ENCODE peak calls at places on chromosomes 11 and 22, in ten cellular contexts. W, J, Y, L, D, S, Q, C, G and U are unnamed samples.

GRCh38 chr11:61611309-61611708 is 30.4 kb upstream of the SYT7 start:
- DNase-seq in G (no peak), Y (no peak), J (no peak), C (no peak), Q (no peak), D (no peak), S (no peak), L (no peak), W (no peak), U (no peak)

GRCh38 chr11:57552479-57552878 is 15.0 kb downstream of the UBE2L6 start:
- DNase-seq in J (no peak), L (no peak), Q (no peak), D (no peak), C (no peak), S (no peak), G (no peak), W (no peak), Y (no peak), U (no peak)

GRCh38 chr22:49909476-49910205 is 8.6 kb downstream of the ALG12 start:
- DNase-seq in J (no peak), L (no peak), G (no peak), D (no peak), W (no peak), C (no peak), Q (no peak), Y (no peak), S (no peak), U (no peak)

GRCh38 chr22:20624161-20624616 is 116.8 kb downstream of the MED15 start:
- DNase-seq in L (no peak), D (peak; percentile 41), S (no peak), Y (no peak), W (no peak), Q (no peak), G (peak; percentile 14), C (peak; percentile 6), J (no peak), U (no peak)

GRCh38 chr11:57417056-57417455 is 9.9 kb downstream of the SLC43A3 start:
- DNase-seq in C (peak; percentile 89), L (no peak), S (no peak), G (no peak), W (peak; percentile 92), Y (peak; percentile 30), Q (no peak), J (no peak), D (no peak), U (no peak)

GRCh38 chr11:67572747-67573419 is 10.7 kb upstream of the GSTP1 start:
- DNase-seq in C (peak; percentile 63), L (peak; percentile 71), S (peak; percentile 77), D (peak; percentile 50), Y (peak; percentile 86), J (no peak), W (peak; percentile 48), G (peak; percentile 45), Q (no peak), U (peak; percentile 54)

GRCh38 chr22:49094151-49094550 is 733.5 kb downstream of the BRD1 start:
- DNase-seq in D (no peak), Y (no peak), J (no peak), G (no peak), W (no peak), S (no peak), L (no peak), C (no peak), Q (no peak), U (no peak)

GRCh38 chr11:126518130-126518995 is 162.9 kb downstream of the ST3GAL4 start:
- DNase-seq in Q (no peak), G (no peak), D (no peak), Y (no peak), J (no peak), S (peak; percentile 46), C (no peak), L (no peak), W (no peak), U (no peak)

GRCh38 chr11:45834298-45834756 is 12.9 kb upstream of the CRY2 start:
- DNase-seq in Y (no peak), L (no peak), W (no peak), J (no peak), G (no peak), S (no peak), C (no peak), D (no peak), Q (no peak), U (no peak)

GRCh38 chr11:113540416-113541330 is 65.5 kb upstream of the DRD2 start:
- DNase-seq in C (no peak), Q (no peak), Y (no peak), W (no peak), L (peak; percentile 57), G (no peak), S (no peak), J (no peak), D (no peak), U (no peak)

GRCh38 chr11:85965202-85965601 is 103.7 kb downstream of the PICALM start:
- DNase-seq in G (no peak), S (no peak), Y (no peak), J (no peak), C (no peak), L (no peak), D (no peak), W (peak; percentile 48), Q (no peak), U (no peak)

GRCh38 chr11:113593698-113594308 is 112.3 kb downstream of the TMPRSS5 start:
- DNase-seq in Y (no peak), S (no peak), L (no peak), C (peak; percentile 41), G (no peak), Q (no peak), J (no peak), D (no peak), W (peak; percentile 41), U (no peak)

GRCh38 chr11:23280088-23280487 is 419.8 kb upstream of the CCDC179 start:
- DNase-seq in L (no peak), S (no peak), G (peak; percentile 72), C (peak; percentile 50), Q (no peak), W (peak; percentile 50), Y (no peak), D (no peak), J (no peak), U (no peak)

GRCh38 chr11:68269414-68270081 is 2.2 kb downstream of the C11orf24 start:
- DNase-seq in D (peak; percentile 72), G (peak; percentile 87), Y (no peak), Q (no peak), S (no peak), W (peak; percentile 74), C (peak; percentile 79), L (no peak), J (no peak), U (no peak)

GRCh38 chr11:16169541-16169940 is 186.8 kb downstream of the SOX6 start:
- DNase-seq in L (no peak), D (no peak), C (peak; percentile 24), W (peak; percentile 73), G (no peak), Y (no peak), J (peak; percentile 37), Q (no peak), S (no peak), U (no peak)
- TF ChIP-seq CTCF in L (no peak), D (peak; percentile 14), C (no peak), W (peak; percentile 36), G (no peak), Y (no peak), J (peak; percentile 21), Q (no peak), S (peak; percentile 10), U (no peak)

GRCh38 chr22:22867996-22868715 is 19.5 kb upstream of the IGLL5 start:
- DNase-seq in L (no peak), G (no peak), W (no peak), C (no peak), D (no peak), J (no peak), Y (no peak), S (no peak), Q (no peak), U (no peak)

GRCh38 chr22:22871536-22872278 is 15.9 kb upstream of the IGLL5 start:
- DNase-seq in S (no peak), D (no peak), W (no peak), Y (no peak), J (no peak), L (no peak), G (no peak), Q (no peak), C (no peak), U (no peak)

GRCh38 chr22:22866381-22867111 is 21.1 kb upstream of the IGLL5 start:
- DNase-seq in Y (no peak), Q (no peak), L (no peak), S (no peak), W (no peak), C (no peak), G (no peak), D (no peak), J (no peak), U (no peak)

GRCh38 chr22:22872722-22873708 is 14.6 kb upstream of the IGLL5 start:
- DNase-seq in J (no peak), W (no peak), S (no peak), G (no peak), L (no peak), Y (no peak), Q (no peak), D (no peak), C (no peak), U (no peak)

GRCh38 chr22:22870577-22871398 is 16.8 kb upstream of the IGLL5 start:
- DNase-seq in Q (no peak), G (no peak), L (no peak), W (no peak), C (no peak), D (no peak), S (no peak), Y (no peak), J (no peak), U (no peak)
- TF ChIP-seq CTCF in Q (no peak), G (no peak), L (peak; percentile 12), W (no peak), C (no peak), D (no peak), S (no peak), Y (no peak), J (no peak), U (peak; percentile 25)

DNA sequence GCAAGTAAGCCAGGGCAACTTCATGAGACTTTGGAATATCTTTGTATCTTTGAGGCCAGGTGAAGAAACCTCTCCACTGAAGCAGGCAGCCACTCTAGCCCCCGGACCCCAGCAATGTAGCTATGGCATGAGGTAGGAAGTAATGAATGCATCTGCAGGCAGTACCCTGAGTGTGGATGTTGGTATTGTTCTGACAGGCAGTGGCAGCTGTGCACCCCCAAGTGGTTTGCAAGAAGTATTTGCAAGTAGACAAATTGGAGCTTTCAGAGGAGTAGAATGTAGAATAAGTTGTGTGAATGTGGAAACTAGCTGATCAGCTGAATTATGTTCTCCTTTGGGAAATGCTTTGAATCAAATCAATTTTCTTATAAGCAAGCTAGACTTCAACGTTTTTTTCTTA is 194.4 kb upstream of the PGR start:
- DNase-seq in J (no peak), Q (no peak), S (no peak), Y (no peak), G (no peak), L (peak; percentile 21), C (peak; percentile 8), W (no peak), D (peak; percentile 5), U (no peak)
- TF ChIP-seq CTCF in J (no peak), Q (no peak), S (no peak), Y (no peak), G (no peak), L (no peak), C (peak; percentile 8), W (no peak), D (no peak), U (no peak)

DNA sequence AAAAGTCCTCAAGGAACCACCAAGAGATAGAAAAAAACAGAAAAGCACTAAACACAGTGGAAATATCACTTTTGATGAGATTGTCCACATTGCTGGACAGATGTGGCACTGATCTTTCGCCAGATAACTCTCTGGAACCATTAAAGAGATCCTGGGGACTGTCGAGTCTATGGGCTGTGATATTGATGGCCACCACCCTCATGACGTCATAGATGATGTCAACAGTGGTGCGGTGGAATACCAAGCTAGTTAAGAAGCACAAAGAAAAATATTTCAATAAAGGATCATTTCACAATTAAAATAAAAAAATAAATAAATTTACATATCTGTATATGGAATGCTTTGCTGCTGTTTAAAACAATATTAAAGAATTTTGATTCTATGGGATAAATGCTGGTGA is 45.5 kb downstream of the ARL14EP start:
- DNase-seq in Q (no peak), S (no peak), L (no peak), D (no peak), Y (no peak), G (no peak), J (no peak), C (no peak), W (no peak), U (no peak)
- TF ChIP-seq CTCF in Q (no peak), S (no peak), L (no peak), D (no peak), Y (no peak), G (no peak), J (no peak), C (no peak), W (no peak), U (no peak)